ENCODE peak calls at places on chromosomes 11 and 22, in ten cellular contexts. X is HFF-Myc, Y is foreskin fibroblast, P is transverse colon, D is endodermal cell, I is cardiac muscle cell, W is right lobe of liver, R is tibial artery, G is dorsolateral prefrontal cortex, Q is hepatocyte. J is an unnamed sample.
A peak's percentile ranks its signal among the peaks of the same experiment; 100 is the strongest.

GRCh38 chr11:16859651-16860050 is 121.2 kb downstream of the C11orf58 start:
- DNase-seq in D (no peak), R (no peak), P (no peak), G (no peak), Y (no peak), X (no peak), Q (no peak), W (no peak), I (no peak), J (no peak)

GRCh38 chr11:20066013-20066782 is 94.1 kb downstream of the DBX1 start:
- DNase-seq in P (no peak), W (no peak), R (no peak), Q (no peak), G (no peak), D (peak; percentile 35), Y (no peak), X (no peak), I (no peak), J (no peak)

GRCh38 chr22:27258773-27259172 is 542.8 kb downstream of the MN1 start:
- DNase-seq in X (no peak), Q (no peak), Y (no peak), G (no peak), D (no peak), R (no peak), P (no peak), I (no peak), W (no peak), J (no peak)

GRCh38 chr22:35172452-35172851 is 84.8 kb upstream of the HMGXB4 start:
- DNase-seq in D (no peak), P (no peak), Q (no peak), X (no peak), I (no peak), W (no peak), Y (no peak), R (no peak), G (no peak), J (no peak)

GRCh38 chr22:23369054-23369685 is 188.9 kb downstream of the BCR start:
- DNase-seq in P (no peak), Q (no peak), I (no peak), W (no peak), D (peak; percentile 32), R (no peak), G (no peak), Y (no peak), X (no peak), J (no peak)

GRCh38 chr22:49925525-49926128 is 7.2 kb downstream of the CRELD2 start:
- DNase-seq in I (no peak), X (no peak), G (no peak), R (no peak), D (no peak), Y (no peak), P (peak; percentile 58), W (no peak), Q (no peak), J (no peak)

GRCh38 chr11:86811637-86812321 is 11.4 kb downstream of the PRSS23 start:
- DNase-seq in Q (peak; percentile 68), X (no peak), D (peak; percentile 69), W (no peak), P (no peak), I (peak; percentile 59), Y (peak; percentile 84), R (no peak), G (no peak), J (peak; percentile 80)

GRCh38 chr22:45210577-45211431 is 29.9 kb downstream of the KIAA0930 start:
- DNase-seq in X (peak; percentile 88), G (peak; percentile 50), P (no peak), I (no peak), D (no peak), W (no peak), Y (peak; percentile 87), Q (no peak), R (no peak), J (no peak)

GRCh38 chr22:20959578-20960461 is 7.2 kb upstream of the AIFM3 start:
- DNase-seq in I (no peak), Y (no peak), Q (no peak), W (peak; percentile 28), X (no peak), D (no peak), G (no peak), P (no peak), R (no peak), J (no peak)

GRCh38 chr22:23392420-23393121 is 187.5 kb downstream of the IGLL1 start:
- DNase-seq in W (peak; percentile 45), P (no peak), G (no peak), Q (no peak), I (no peak), Y (no peak), X (no peak), R (peak; percentile 5), D (no peak), J (no peak)

GRCh38 chr11:102734650-102735049 is 9.9 kb upstream of the MMP8 start:
- DNase-seq in I (no peak), R (no peak), Q (no peak), P (no peak), D (no peak), G (no peak), W (no peak), X (no peak), Y (no peak), J (no peak)

GRCh38 chr11:19844012-19844411 is 131.4 kb downstream of the NAV2 start:
- DNase-seq in X (no peak), D (no peak), I (no peak), Y (no peak), R (no peak), P (no peak), Q (no peak), G (no peak), W (no peak), J (no peak)

GRCh38 chr11:120167659-120168058 is 29.7 kb upstream of the TRIM29 start:
- DNase-seq in Y (no peak), W (no peak), P (no peak), Q (no peak), I (no peak), G (no peak), D (no peak), X (no peak), R (no peak), J (no peak)

GRCh38 chr11:120170741-120171261 is 32.9 kb upstream of the TRIM29 start:
- DNase-seq in X (no peak), I (no peak), Y (no peak), R (no peak), G (no peak), Q (no peak), P (no peak), D (no peak), W (no peak), J (no peak)

GRCh38 chr11:120168960-120169681 is 31.2 kb upstream of the TRIM29 start:
- DNase-seq in X (no peak), W (peak; percentile 74), Y (peak; percentile 88), P (peak; percentile 70), I (peak; percentile 79), R (no peak), Q (peak; percentile 81), D (peak; percentile 95), G (peak; percentile 83), J (peak; percentile 59)

GRCh38 chr11:120169981-120170698 is 32.2 kb upstream of the TRIM29 start:
- DNase-seq in P (no peak), D (peak; percentile 49), R (no peak), X (no peak), I (no peak), W (no peak), Y (no peak), Q (no peak), G (no peak), J (no peak)

GRCh38 chr11:120168108-120168959 is 30.4 kb upstream of the TRIM29 start:
- DNase-seq in G (no peak), D (no peak), I (no peak), P (no peak), R (no peak), Q (no peak), X (no peak), W (no peak), Y (no peak), J (no peak)
- H3K4me3 ChIP-seq in G (peak overlapping the region; percentile 58), D (peak overlapping the region; percentile 81), I (peak overlapping the region; percentile 42), P (peak overlapping the region; percentile 58), R (peak overlapping the region; percentile 51), Q (peak overlapping the region; percentile 60), X (peak overlapping the region; percentile 40), W (peak overlapping the region; percentile 48), Y (peak overlapping the region; percentile 47), J (peak overlapping the region; percentile 42)

DNA sequence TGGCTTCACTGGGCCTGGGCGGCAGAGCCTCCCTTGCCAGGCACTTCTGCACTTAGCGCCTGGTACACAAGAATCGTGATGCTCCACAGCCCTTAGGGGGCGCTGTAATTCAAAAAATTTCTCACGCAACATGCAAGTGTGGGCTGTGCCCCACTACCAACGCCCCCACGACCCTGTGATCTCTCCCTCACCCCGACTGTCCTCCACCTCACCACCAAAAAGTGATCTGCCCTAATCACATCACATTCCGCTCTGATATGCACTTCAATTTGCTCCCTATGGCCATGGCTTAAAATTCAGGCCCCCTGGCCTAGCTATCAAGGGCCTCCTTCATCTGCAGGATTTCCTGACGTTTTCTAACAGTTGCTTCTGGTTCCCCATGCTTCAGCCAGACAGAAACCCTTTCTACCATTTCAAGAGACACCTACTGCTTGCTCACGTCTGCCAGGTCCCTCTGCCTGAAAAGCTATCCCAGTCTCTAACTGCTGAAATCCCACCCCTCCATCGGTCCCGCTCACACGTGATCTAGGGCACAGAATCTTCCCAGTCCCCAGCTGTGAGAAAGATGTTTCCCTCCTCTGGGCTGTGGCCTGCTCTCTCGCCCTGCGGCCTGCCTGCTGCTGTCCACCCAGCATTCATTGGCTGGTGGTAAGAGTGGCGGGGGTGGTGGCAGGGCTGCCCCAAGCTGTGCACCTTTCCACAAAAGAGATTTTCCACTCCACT is 27.9 kb upstream of the LRRC32 start:
- DNase-seq in Q (no peak), Y (peak; percentile 44), P (no peak), X (no peak), G (no peak), R (no peak), D (peak; percentile 85), I (no peak), W (no peak), J (no peak)
- TF ChIP-seq CTCF in Q (peak; percentile 31), Y (no peak), P (no peak), X (peak; percentile 44), G (no peak), R (no peak), D (peak; percentile 88), I (peak; percentile 39), W (no peak), J (peak; percentile 38)

GRCh38 chr22:29971607-29972006 is 88.6 kb downstream of the MTMR3 start:
- DNase-seq in D (no peak), R (no peak), Y (no peak), Q (no peak), W (no peak), X (no peak), P (no peak), G (no peak), I (no peak), J (no peak)
- H3K4me3 ChIP-seq in D (no peak overlapping the region), R (no peak overlapping the region), Y (no peak overlapping the region), Q (no peak overlapping the region), W (no peak overlapping the region), X (no peak overlapping the region), P (no peak overlapping the region), G (no peak overlapping the region), I (no peak overlapping the region), J (no peak overlapping the region)

DNA sequence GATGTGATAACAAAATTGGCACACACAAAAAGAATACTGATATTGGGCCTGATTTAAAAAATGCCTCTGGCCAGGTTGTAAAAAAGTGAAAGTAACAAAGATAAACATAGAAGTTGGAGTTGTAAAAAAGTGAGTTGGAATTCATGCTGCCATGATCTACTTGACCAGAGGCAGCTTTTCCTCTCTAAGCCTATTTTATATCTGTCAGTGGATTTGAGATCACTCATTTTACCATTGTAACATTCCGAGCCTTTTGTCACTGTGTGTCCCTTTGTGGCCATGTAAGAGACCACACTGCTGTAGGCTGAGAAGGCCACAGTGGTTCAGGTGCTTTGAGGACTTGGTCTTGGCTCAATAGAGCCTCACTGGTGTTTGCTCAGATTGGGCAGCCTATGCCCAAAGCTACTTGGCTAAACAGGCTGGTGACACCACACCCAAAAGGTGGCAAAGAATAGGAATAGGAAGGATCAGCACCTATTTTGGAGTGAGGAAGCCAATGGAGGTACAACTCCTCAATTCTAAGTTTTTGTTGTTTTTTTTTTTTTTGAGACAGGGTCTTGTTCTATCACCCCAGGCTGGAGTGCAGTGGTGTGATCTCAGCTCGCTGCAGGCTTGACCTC is 7.1 kb downstream of the FEN1 start:
- DNase-seq in G (no peak), Q (no peak), X (no peak), Y (no peak), I (no peak), W (peak; percentile 3), P (no peak), R (no peak), D (no peak), J (no peak)
- TF ChIP-seq CTCF in G (no peak), Q (no peak), X (no peak), Y (no peak), I (no peak), W (no peak), P (no peak), R (no peak), D (no peak), J (no peak)

J was measured in astrocyte of the spinal cord.